ENCODE peak calls at places on chromosomes 5 and 9, in four cellular contexts. One of them, this sample, is unnamed. For H3K4me1, the result is how much of the 10 kb centered on the place peaks cover.

GRCh38 chr5:173925449-173926071 is 37.4 kb downstream of the CPEB4 start:
- DNase-seq in neuronal stem cell: no peak
- DNase-seq in transverse colon: peak
- DNase-seq in heart left ventricle: peak
- DNase-seq in this sample: no peak

GRCh38 chr5:131622633-131623032 is 12.4 kb downstream of the RAPGEF6 start:
- DNase-seq in neuronal stem cell: no peak
- DNase-seq in transverse colon: no peak
- DNase-seq in heart left ventricle: no peak
- DNase-seq in this sample: no peak

GRCh38 chr5:63439537-63439936 is 522.7 kb downstream of the HTR1A start:
- DNase-seq in neuronal stem cell: no peak
- DNase-seq in transverse colon: no peak
- DNase-seq in heart left ventricle: no peak
- DNase-seq in this sample: no peak

GRCh38 chr9:9122230-9122875 is 1322.8 kb upstream of the DMAC1 start:
- DNase-seq in neuronal stem cell: no peak
- DNase-seq in transverse colon: no peak
- DNase-seq in heart left ventricle: no peak
- DNase-seq in this sample: no peak

GRCh38 chr9:20854444-20854843 is 170.4 kb downstream of the FOCAD start:
- DNase-seq in neuronal stem cell: no peak
- DNase-seq in transverse colon: no peak
- DNase-seq in heart left ventricle: no peak
- DNase-seq in this sample: no peak

GRCh38 chr5:164345173-164345572 is 839.8 kb downstream of the MAT2B start:
- DNase-seq in neuronal stem cell: no peak
- DNase-seq in transverse colon: no peak
- DNase-seq in heart left ventricle: peak
- DNase-seq in this sample: peak

GRCh38 chr5:5751496-5751895 is 329.0 kb downstream of the ICE1 start:
- DNase-seq in neuronal stem cell: no peak
- DNase-seq in transverse colon: no peak
- DNase-seq in heart left ventricle: no peak
- DNase-seq in this sample: no peak

GRCh38 chr5:26569929-26570258 is 468.5 kb downstream of the CDH9 start:
- DNase-seq in neuronal stem cell: no peak
- DNase-seq in transverse colon: no peak
- DNase-seq in heart left ventricle: no peak
- DNase-seq in this sample: no peak

GRCh38 chr5:43547532-43547931 is 9.3 kb downstream of the PAIP1 start:
- DNase-seq in neuronal stem cell: no peak
- DNase-seq in transverse colon: no peak
- DNase-seq in heart left ventricle: no peak
- DNase-seq in this sample: no peak

DNA sequence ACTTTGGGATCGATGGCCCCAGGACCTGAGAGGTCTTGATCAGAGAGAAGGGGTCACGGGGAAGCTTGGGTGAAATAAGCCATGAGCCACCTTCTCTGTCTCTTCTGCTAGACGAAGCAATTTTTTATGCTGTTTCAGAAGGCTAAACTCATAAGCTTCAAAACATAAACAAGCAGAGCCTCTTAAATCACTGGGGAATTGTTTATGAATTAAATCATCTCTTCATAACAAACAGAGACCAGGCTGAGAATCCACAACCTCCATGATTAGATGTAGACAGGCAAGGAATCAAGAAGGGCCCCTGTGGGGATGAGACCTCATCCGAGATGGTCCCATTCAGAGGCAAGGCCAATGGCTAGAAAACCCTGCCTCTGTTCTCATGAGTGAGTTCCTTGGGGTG is 21.7 kb upstream of the TCOF1 start:
- DNase-seq in neuronal stem cell: no peak
- DNase-seq in transverse colon: no peak
- DNase-seq in heart left ventricle: no peak
- DNase-seq in this sample: no peak
- H3K4me1 ChIP-seq in neuronal stem cell: under half
- H3K4me1 ChIP-seq in transverse colon: under half
- H3K4me1 ChIP-seq in heart left ventricle: under half
- H3K4me1 ChIP-seq in this sample: under half

GRCh38 chr5:151219789-151220188 is 4.1 kb downstream of the CCDC69 start:
- DNase-seq in neuronal stem cell: no peak
- DNase-seq in transverse colon: no peak
- DNase-seq in heart left ventricle: no peak
- DNase-seq in this sample: no peak
- H3K4me1 ChIP-seq in neuronal stem cell: under half
- H3K4me1 ChIP-seq in transverse colon: half or more
- H3K4me1 ChIP-seq in heart left ventricle: half or more
- H3K4me1 ChIP-seq in this sample: under half

DNA sequence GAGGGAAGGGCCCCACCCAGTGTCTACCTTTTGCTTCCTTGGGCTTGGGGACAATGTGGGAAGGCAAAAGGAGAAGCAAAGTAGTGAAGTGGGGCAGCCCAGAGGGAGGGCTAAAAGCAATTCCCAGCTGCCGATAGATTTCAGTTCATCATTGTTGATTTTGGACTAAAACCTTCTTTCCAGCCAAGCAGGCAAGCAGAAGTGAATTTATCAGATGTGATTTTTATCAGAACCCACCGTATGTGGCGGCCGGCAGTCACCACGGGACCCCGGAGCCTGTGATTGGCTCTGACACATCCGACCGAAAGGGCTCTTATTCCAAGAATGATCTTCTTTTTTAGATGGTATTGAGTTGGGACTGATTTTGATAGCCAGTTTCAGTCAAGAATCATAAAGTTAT is 559.9 kb downstream of the PSAT1 start:
- DNase-seq in neuronal stem cell: no peak
- DNase-seq in transverse colon: no peak
- DNase-seq in heart left ventricle: no peak
- DNase-seq in this sample: no peak
- H3K4me1 ChIP-seq in neuronal stem cell: under half
- H3K4me1 ChIP-seq in transverse colon: under half
- H3K4me1 ChIP-seq in heart left ventricle: under half
- H3K4me1 ChIP-seq in this sample: under half

GRCh38 chr5:155952486-155953105 is 374.4 kb upstream of the SGCD start:
- DNase-seq in neuronal stem cell: no peak
- DNase-seq in transverse colon: no peak
- DNase-seq in heart left ventricle: no peak
- DNase-seq in this sample: no peak
- H3K4me1 ChIP-seq in neuronal stem cell: under half
- H3K4me1 ChIP-seq in transverse colon: under half
- H3K4me1 ChIP-seq in heart left ventricle: under half
- H3K4me1 ChIP-seq in this sample: under half

GRCh38 chr5:100787648-100788047 is 115.4 kb downstream of the ST8SIA4 start:
- DNase-seq in neuronal stem cell: no peak
- DNase-seq in transverse colon: no peak
- DNase-seq in heart left ventricle: no peak
- DNase-seq in this sample: no peak

GRCh38 chr5:100790951-100791350 is 112.1 kb downstream of the ST8SIA4 start:
- DNase-seq in neuronal stem cell: no peak
- DNase-seq in transverse colon: no peak
- DNase-seq in heart left ventricle: no peak
- DNase-seq in this sample: no peak

GRCh38 chr5:100790170-100790665 is 112.9 kb downstream of the ST8SIA4 start:
- DNase-seq in neuronal stem cell: peak
- DNase-seq in transverse colon: peak
- DNase-seq in heart left ventricle: no peak
- DNase-seq in this sample: no peak

GRCh38 chr5:100789641-100790160 is 113.4 kb downstream of the ST8SIA4 start:
- DNase-seq in neuronal stem cell: no peak
- DNase-seq in transverse colon: no peak
- DNase-seq in heart left ventricle: no peak
- DNase-seq in this sample: no peak

DNA sequence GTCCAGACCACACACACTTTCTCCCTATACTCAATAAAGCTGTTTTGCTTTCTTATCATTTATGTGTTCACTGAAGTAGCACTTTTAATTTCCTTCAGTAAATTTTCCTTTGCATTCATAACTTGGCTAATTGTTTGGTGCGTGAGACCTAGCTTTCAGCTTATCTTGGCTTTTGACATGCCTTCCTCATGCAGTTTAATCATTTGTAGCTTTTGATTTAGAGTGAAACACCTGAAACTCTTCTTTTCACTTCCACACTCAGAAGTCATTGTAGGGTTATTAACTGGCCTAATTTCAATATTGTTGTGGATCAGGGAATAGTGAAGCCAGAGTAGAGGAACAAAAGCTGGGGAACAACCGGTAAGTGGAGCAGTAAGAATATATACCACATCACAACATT is 114.7 kb downstream of the ST8SIA4 start:
- DNase-seq in neuronal stem cell: no peak
- DNase-seq in transverse colon: no peak
- DNase-seq in heart left ventricle: no peak
- DNase-seq in this sample: no peak
- H3K4me1 ChIP-seq in neuronal stem cell: under half
- H3K4me1 ChIP-seq in transverse colon: under half
- H3K4me1 ChIP-seq in heart left ventricle: under half
- H3K4me1 ChIP-seq in this sample: under half

GRCh38 chr5:1110260-1110929 is 1.5 kb downstream of the SLC12A7 start:
- DNase-seq in neuronal stem cell: no peak
- DNase-seq in transverse colon: no peak
- DNase-seq in heart left ventricle: no peak
- DNase-seq in this sample: peak

GRCh38 chr5:1107167-1108007 is 4.5 kb downstream of the SLC12A7 start:
- DNase-seq in neuronal stem cell: no peak
- DNase-seq in transverse colon: no peak
- DNase-seq in heart left ventricle: no peak
- DNase-seq in this sample: no peak

GRCh38 chr5:1109542-1110259 is 2.2 kb downstream of the SLC12A7 start:
- DNase-seq in neuronal stem cell: no peak
- DNase-seq in transverse colon: no peak
- DNase-seq in heart left ventricle: no peak
- DNase-seq in this sample: no peak

GRCh38 chr5:1108008-1108864 is 3.6 kb downstream of the SLC12A7 start:
- DNase-seq in neuronal stem cell: no peak
- DNase-seq in transverse colon: no peak
- DNase-seq in heart left ventricle: no peak
- DNase-seq in this sample: no peak

DNA sequence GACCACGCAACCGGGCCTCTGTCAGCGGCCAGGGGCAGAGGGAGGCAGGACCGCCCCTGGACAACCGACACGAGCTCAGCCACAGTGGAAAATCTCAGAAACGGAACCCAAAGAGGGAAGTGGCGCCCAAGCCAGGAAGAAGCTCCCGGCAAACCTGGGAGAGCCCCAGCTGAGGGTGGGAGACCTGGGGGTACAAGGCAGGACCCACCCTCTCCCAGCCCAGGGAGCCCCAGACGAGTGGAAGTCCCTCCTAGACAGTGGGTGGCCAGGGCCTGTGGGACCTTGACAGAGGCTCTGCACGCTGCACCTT is 3.0 kb downstream of the SLC12A7 start:
- DNase-seq in neuronal stem cell: no peak
- DNase-seq in transverse colon: no peak
- DNase-seq in heart left ventricle: no peak
- DNase-seq in this sample: no peak
- H3K4me1 ChIP-seq in neuronal stem cell: under half
- H3K4me1 ChIP-seq in transverse colon: half or more
- H3K4me1 ChIP-seq in heart left ventricle: half or more
- H3K4me1 ChIP-seq in this sample: half or more

GRCh38 chr9:75616052-75616451 is 274.4 kb upstream of the PCSK5 start:
- DNase-seq in neuronal stem cell: no peak
- DNase-seq in transverse colon: no peak
- DNase-seq in heart left ventricle: no peak
- DNase-seq in this sample: no peak
- H3K4me1 ChIP-seq in neuronal stem cell: under half
- H3K4me1 ChIP-seq in transverse colon: under half
- H3K4me1 ChIP-seq in heart left ventricle: under half
- H3K4me1 ChIP-seq in this sample: under half